ENCODE peak calls at places on chromosome 14, in four cellular contexts. A, Q, O and K are unnamed samples.

GRCh38 chr14:93023039-93023438 is 92.7 kb downstream of the ITPK1 start:
- DNase-seq in Q (no peak), A (peak), O (no peak), K (peak)

GRCh38 chr14:99192823-99193222 is 79.2 kb downstream of the BCL11B start:
- DNase-seq in Q (no peak), A (no peak), O (no peak), K (no peak)

GRCh38 chr14:76423534-76423933 is 47.6 kb downstream of the ESRRB start:
- DNase-seq in Q (no peak), A (no peak), O (no peak), K (peak)

GRCh38 chr14:103057028-103057371 is 349 bp downstream of the CDC42BPB start:
- DNase-seq in O (peak), A (no peak), Q (no peak), K (no peak)

GRCh38 chr14:96239759-96240158 is 16.3 kb upstream of the BDKRB1 start:
- DNase-seq in Q (no peak), A (no peak), O (no peak), K (no peak)

GRCh38 chr14:64758711-64759554 is 54.7 kb downstream of the PLEKHG3 start:
- DNase-seq in Q (peak), O (peak), A (no peak), K (peak)

GRCh38 chr14:76034566-76034965 is 49.0 kb downstream of the IFT43 start:
- DNase-seq in A (no peak), O (no peak), Q (peak), K (no peak)

GRCh38 chr14:89207925-89208328 is 209.1 kb downstream of the FOXN3 start:
- DNase-seq in A (no peak), O (no peak), Q (no peak), K (peak)

GRCh38 chr14:24327303-24327702 is 7.6 kb downstream of the ADCY4 start:
- DNase-seq in O (no peak), Q (no peak), A (no peak), K (no peak)

GRCh38 chr14:53399057-53399456 is 245.9 kb upstream of the DDHD1 start:
- DNase-seq in Q (no peak), O (no peak), A (no peak), K (peak)

GRCh38 chr14:88955470-88955869 is 131.0 kb downstream of the TTC8 start:
- DNase-seq in O (no peak), Q (no peak), A (no peak), K (no peak)

GRCh38 chr14:95321201-95321600 is 1.5 kb upstream of the CLMN start:
- DNase-seq in Q (no peak), O (no peak), A (peak), K (no peak)

GRCh38 chr14:82778008-82778407 is 1244.4 kb upstream of the SEL1L start:
- DNase-seq in Q (no peak), A (no peak), O (no peak), K (no peak)

GRCh38 chr14:23321572-23322547 is 603 bp downstream of the PABPN1 start:
- DNase-seq in A (no peak), O (peak), Q (peak), K (peak)

GRCh38 chr14:68987653-68988036 is 8.5 kb upstream of the ACTN1 start:
- DNase-seq in Q (no peak), O (no peak), A (peak), K (peak)

GRCh38 chr14:23077962-23078361 is 17.0 kb downstream of the ACIN1 start:
- DNase-seq in O (no peak), A (no peak), Q (no peak), K (no peak)

GRCh38 chr14:100022772-100023451 is 42.3 kb upstream of the EVL start:
- DNase-seq in A (no peak), O (peak), Q (no peak), K (no peak)

GRCh38 chr14:32230695-32231280 is 27.7 kb upstream of the RNU6-8 start:
- DNase-seq in Q (peak), O (no peak), A (no peak), K (peak)

GRCh38 chr14:93012516-93013367 is 89.8 kb downstream of the CHGA start:
- DNase-seq in Q (no peak), A (no peak), O (no peak), K (no peak)

GRCh38 chr14:76639606-76640272 is 121.5 kb upstream of the VASH1 start:
- DNase-seq in Q (no peak), O (no peak), A (no peak), K (no peak)

GRCh38 chr14:63091394-63091996 is 46.2 kb upstream of the KCNH5 start:
- DNase-seq in Q (no peak), O (no peak), A (no peak), K (peak)

GRCh38 chr14:98931911-98932310 is 340.1 kb downstream of the BCL11B start:
- DNase-seq in O (no peak), A (no peak), Q (no peak), K (no peak)

GRCh38 chr14:76330411-76331327 is 45.3 kb upstream of the ESRRB start:
- DNase-seq in O (no peak), Q (no peak), A (no peak), K (peak)

GRCh38 chr14:102733326-102733725 is 43.9 kb upstream of the TRAF3 start:
- DNase-seq in O (no peak), Q (no peak), A (no peak), K (no peak)

GRCh38 chr14:72801841-72802587 is 91.9 kb downstream of the DPF3 start:
- DNase-seq in A (no peak), O (no peak), Q (no peak), K (no peak)

GRCh38 chr14:104109121-104109541 is 23.6 kb downstream of the ASPG start:
- DNase-seq in A (peak), O (no peak), Q (no peak), K (peak)

GRCh38 chr14:73640796-73641195 is 4.0 kb upstream of the DNAL1 start:
- DNase-seq in O (no peak), A (no peak), Q (no peak), K (no peak)

GRCh38 chr14:54011001-54011400 is 54.4 kb upstream of the BMP4 start:
- DNase-seq in A (no peak), Q (no peak), O (no peak), K (no peak)

GRCh38 chr14:55699131-55700057 is 119.4 kb downstream of the KTN1 start:
- DNase-seq in O (no peak), A (no peak), Q (peak), K (peak)

GRCh38 chr14:92316937-92317336 is 6.0 kb upstream of the SLC24A4 start:
- DNase-seq in A (no peak), Q (peak), O (no peak), K (peak)

GRCh38 chr14:95237956-95238355 is 80.6 kb upstream of the DICER1 start:
- DNase-seq in O (peak), A (no peak), Q (no peak), K (no peak)

GRCh38 chr14:78836777-78837176 is 666.6 kb downstream of the NRXN3 start:
- DNase-seq in A (peak), O (no peak), Q (peak), K (peak)

GRCh38 chr14:98958048-98959031 is 313.7 kb downstream of the BCL11B start:
- DNase-seq in A (no peak), Q (no peak), O (no peak), K (peak)

GRCh38 chr14:90491221-90491867 is 94.5 kb downstream of the CALM1 start:
- DNase-seq in A (no peak), Q (no peak), O (peak), K (no peak)
- H3K4me3 ChIP-seq in A (no peak), Q (no peak), O (no peak), K (no peak)

GRCh38 chr14:90274019-90274418 is 17.7 kb downstream of the PSMC1 start:
- DNase-seq in O (no peak), Q (no peak), A (no peak), K (peak)
- TF ChIP-seq CTCF in O (no peak), Q (peak), A (no peak), K (peak)

DNA sequence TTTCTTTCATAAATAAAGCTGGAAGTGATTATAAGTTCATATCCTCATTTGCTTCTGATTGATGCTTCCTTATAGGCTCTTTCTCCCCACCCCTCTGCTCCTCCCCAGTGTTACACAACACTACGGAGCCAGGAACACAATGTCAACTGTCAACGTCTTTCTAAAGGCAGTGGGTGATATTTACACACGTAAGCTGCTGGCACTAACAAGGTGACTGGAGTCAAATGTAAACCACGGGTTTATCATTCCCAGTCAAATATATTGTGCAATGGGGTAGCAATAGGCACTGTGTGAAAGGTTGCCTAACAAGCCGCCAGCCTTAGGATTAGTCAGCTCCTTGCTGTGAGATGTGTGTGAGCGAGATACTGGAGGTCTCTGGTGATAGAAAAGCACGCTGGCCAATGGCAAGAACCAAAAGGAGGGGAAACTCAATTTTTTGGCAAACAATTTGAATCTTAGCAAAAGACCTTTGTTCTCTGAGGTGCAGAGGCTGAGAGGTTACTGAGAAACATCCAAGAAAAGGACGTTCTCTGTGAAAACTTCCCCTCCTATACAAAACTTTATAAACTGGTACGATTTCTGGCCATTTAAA is 22.1 kb upstream of the HECTD1 start:
- DNase-seq in Q (peak), O (peak), A (no peak), K (peak)
- H3K4me3 ChIP-seq in Q (no peak), O (peak), A (no peak), K (peak)

DNA sequence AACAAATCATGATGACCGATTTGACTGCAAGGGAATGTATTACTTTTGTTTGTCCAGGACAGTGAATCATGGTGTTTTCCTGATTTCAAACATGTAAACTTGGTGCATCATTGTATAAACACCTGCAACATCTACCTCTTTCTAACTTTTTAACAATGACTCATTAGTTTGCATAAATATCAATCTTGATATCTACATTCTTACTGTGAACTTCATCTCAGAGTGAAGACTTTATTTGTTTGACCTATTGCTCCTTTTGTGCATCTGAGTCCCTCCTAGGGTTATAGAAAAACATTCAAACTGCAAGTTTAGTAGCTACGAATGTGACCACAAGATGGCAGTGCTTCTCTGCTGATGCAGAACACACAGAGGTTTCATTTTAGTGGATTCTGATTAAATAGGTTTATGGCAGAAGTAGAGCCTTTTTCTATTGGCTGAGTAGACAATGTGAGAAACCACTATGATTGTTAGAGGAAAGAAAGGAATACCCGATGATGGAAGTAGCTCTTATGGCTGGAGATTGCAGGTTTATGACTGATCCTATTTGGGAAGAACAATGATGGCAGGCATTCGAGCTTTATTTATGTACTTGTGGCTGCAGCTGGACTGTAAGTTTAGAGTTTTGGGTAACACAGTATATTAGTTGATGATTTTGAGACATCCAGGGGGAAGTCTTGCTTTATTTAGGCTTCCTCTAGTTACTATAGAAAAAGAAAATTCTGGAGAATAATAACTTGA is 244.2 kb upstream of the OR4E1 start:
- DNase-seq in Q (peak), O (no peak), A (peak), K (peak)
- TF ChIP-seq CTCF in Q (peak), O (peak), A (peak), K (peak)

GRCh38 chr14:51079085-51079484 is 15.8 kb downstream of the TRIM9 start:
- DNase-seq in O (no peak), Q (peak), A (no peak), K (no peak)
- H3K4me3 ChIP-seq in O (no peak), Q (no peak), A (no peak), K (no peak)

GRCh38 chr14:105144666-105145380 is 23.8 kb downstream of the JAG2 start:
- DNase-seq in A (peak), Q (no peak), O (peak), K (peak)
- TF ChIP-seq CTCF in A (peak), Q (no peak), O (no peak), K (peak)

DNA sequence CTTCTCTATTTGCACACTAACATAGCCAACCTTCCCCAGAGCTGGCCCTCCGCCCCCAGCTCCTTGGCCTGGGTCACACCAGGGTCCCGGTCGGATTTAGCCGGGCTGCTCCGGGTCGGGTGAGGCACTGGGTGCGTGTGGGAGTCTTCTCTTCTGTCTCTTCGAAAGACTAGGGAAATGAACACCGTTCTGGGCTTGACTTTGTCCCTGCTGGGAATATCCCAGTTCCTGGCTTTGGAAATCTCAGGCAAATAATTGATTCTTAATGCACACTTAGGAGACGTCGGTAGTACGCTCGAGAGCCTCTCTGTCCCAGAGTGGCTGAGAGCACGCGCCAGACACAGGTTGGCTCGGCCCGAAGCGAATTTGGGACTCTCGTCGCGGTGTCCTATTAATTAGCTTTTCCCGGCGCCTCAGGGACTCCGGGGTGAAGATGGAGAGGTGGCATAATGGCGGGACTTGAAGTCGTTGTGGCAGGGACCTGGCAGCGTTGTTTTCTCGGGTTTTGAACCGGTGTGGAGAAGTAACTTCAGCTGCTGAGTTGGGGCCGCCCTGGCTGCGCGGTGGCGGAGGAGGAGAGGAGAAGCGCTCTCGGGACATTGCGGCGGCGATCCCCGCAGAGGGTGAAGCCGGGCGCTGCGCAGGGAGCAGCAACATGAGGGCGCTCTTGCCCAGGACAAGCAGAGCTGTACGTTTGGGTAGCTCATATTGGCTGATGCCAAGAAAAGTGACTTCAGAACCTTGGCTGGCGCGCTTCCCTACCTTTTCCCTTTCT is 7.5 kb downstream of the FOXG1 start:
- DNase-seq in O (no peak), Q (no peak), A (peak), K (peak)
- H3K4me3 ChIP-seq in O (no peak), Q (no peak), A (peak), K (peak)

DNA sequence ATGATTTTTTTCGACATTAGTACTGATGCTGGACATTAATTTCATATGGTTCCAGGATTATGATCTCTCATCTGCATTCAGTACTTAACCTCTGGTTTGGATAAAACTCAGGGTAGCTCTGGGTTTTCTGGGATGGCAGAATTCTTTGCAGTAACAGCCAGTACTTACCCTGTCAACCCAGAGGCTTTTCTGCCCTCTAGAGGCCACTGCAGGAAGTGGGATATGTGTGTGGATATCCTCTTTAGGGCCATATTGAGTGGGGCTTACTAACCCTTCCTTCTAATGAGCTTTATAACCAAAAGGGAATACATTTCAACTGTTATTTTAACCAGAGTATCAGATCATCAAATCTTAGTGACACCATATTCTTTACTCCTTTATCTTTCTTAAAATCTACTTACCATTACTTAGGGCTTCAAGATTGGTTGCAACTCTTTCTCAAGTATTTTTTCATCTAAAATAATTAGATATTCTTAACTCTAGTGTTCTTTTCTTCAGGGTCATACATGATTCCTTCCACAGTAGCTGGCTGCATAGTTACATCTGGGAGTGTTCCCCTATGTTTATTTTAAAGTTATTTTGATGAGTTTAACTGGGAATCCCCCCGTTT is 488.0 kb upstream of the STXBP6 start:
- DNase-seq in O (no peak), Q (no peak), A (peak), K (peak)
- TF ChIP-seq CTCF in O (peak), Q (no peak), A (peak), K (peak)

GRCh38 chr14:34301107-34301734 is 160.8 kb downstream of the SPTSSA start:
- DNase-seq in O (no peak), Q (peak), A (peak), K (peak)

GRCh38 chr14:34302654-34303053 is 159.4 kb downstream of the SPTSSA start:
- DNase-seq in Q (no peak), A (no peak), O (no peak), K (no peak)

GRCh38 chr14:34299360-34299759 is 162.7 kb downstream of the SPTSSA start:
- DNase-seq in O (no peak), Q (no peak), A (no peak), K (peak)

GRCh38 chr14:34300330-34300729 is 161.7 kb downstream of the SPTSSA start:
- DNase-seq in A (no peak), O (no peak), Q (no peak), K (no peak)

GRCh38 chr14:34303811-34304210 is 158.2 kb downstream of the SPTSSA start:
- DNase-seq in Q (no peak), A (no peak), O (no peak), K (no peak)
- H3K4me3 ChIP-seq in Q (no peak), A (no peak), O (no peak), K (no peak)